ENCODE peak calls at places on chromosome 12, in five cellular contexts. One of them, this sample, is unnamed.

GRCh38 chr12:116381240-116381743 is 103.8 kb upstream of the MED13L start:
- DNase-seq in HepG2: no peak
- DNase-seq in K562: no peak
- DNase-seq in HCT116: no peak
- DNase-seq in H1: no peak
- DNase-seq in this sample: no peak

GRCh38 chr12:30754383-30754749 is 385 bp downstream of the CAPRIN2 start:
- DNase-seq in K562: no peak
- DNase-seq in HepG2: no peak
- DNase-seq in H1: no peak
- DNase-seq in HCT116: no peak
- DNase-seq in this sample: no peak

GRCh38 chr12:106583578-106584103 is 837 bp downstream of the RFX4 start:
- DNase-seq in H1: no peak
- DNase-seq in K562: no peak
- DNase-seq in HepG2: no peak
- DNase-seq in HCT116: no peak
- DNase-seq in this sample: no peak

GRCh38 chr12:124125472-124125871 is 152.5 kb downstream of the ZNF664 start:
- DNase-seq in H1: no peak
- DNase-seq in HCT116: no peak
- DNase-seq in K562: no peak
- DNase-seq in HepG2: no peak
- DNase-seq in this sample: no peak

GRCh38 chr12:49051373-49051764 is 9.2 kb downstream of the KMT2D start:
- DNase-seq in K562: no peak
- DNase-seq in HepG2: no peak
- DNase-seq in H1: no peak
- DNase-seq in HCT116: no peak
- DNase-seq in this sample: no peak

GRCh38 chr12:63965936-63966602 is 121.6 kb downstream of the SRGAP1 start:
- DNase-seq in H1: no peak
- DNase-seq in HCT116: no peak
- DNase-seq in K562: no peak
- DNase-seq in HepG2: no peak
- DNase-seq in this sample: no peak

GRCh38 chr12:41225179-41225578 is 37.1 kb downstream of the PDZRN4 start:
- DNase-seq in HepG2: no peak
- DNase-seq in K562: no peak
- DNase-seq in H1: no peak
- DNase-seq in HCT116: no peak
- DNase-seq in this sample: no peak

GRCh38 chr12:65334534-65334933 is 56.1 kb downstream of the MSRB3 start:
- DNase-seq in HepG2: no peak
- DNase-seq in K562: no peak
- DNase-seq in HCT116: no peak
- DNase-seq in H1: no peak
- DNase-seq in this sample: no peak

GRCh38 chr12:51023625-51024395 is 2.4 kb downstream of the SLC11A2 start:
- DNase-seq in HCT116: no peak
- DNase-seq in K562: peak
- DNase-seq in H1: no peak
- DNase-seq in HepG2: peak
- DNase-seq in this sample: no peak

GRCh38 chr12:44626883-44627282 is 249.2 kb downstream of the NELL2 start:
- DNase-seq in HCT116: no peak
- DNase-seq in K562: no peak
- DNase-seq in HepG2: no peak
- DNase-seq in H1: no peak
- DNase-seq in this sample: no peak

GRCh38 chr12:117277875-117278274 is 83.6 kb downstream of the NOS1 start:
- DNase-seq in HCT116: no peak
- DNase-seq in K562: no peak
- DNase-seq in H1: no peak
- DNase-seq in HepG2: no peak
- DNase-seq in this sample: no peak

GRCh38 chr12:131129839-131130238 is 176.1 kb downstream of the ADGRD1 start:
- DNase-seq in HCT116: no peak
- DNase-seq in HepG2: no peak
- DNase-seq in H1: no peak
- DNase-seq in K562: no peak
- DNase-seq in this sample: no peak

GRCh38 chr12:26961803-26962202 is 23.5 kb downstream of the FGFR1OP2 start:
- DNase-seq in HepG2: no peak
- DNase-seq in K562: no peak
- DNase-seq in H1: no peak
- DNase-seq in HCT116: no peak
- DNase-seq in this sample: no peak

GRCh38 chr12:126636798-126637197 is 1571.6 kb downstream of the AACS start:
- DNase-seq in HCT116: no peak
- DNase-seq in H1: no peak
- DNase-seq in K562: no peak
- DNase-seq in HepG2: no peak
- DNase-seq in this sample: no peak

GRCh38 chr12:93142881-93143280 is 213.8 kb upstream of the EEA1 start:
- DNase-seq in HCT116: no peak
- DNase-seq in HepG2: no peak
- DNase-seq in K562: no peak
- DNase-seq in H1: no peak
- DNase-seq in this sample: no peak

GRCh38 chr12:14841761-14842160 is 1.6 kb downstream of the ART4 start:
- DNase-seq in HepG2: peak
- DNase-seq in K562: no peak
- DNase-seq in H1: no peak
- DNase-seq in HCT116: no peak
- DNase-seq in this sample: peak

GRCh38 chr12:67533159-67533558 is 115.4 kb upstream of the DYRK2 start:
- DNase-seq in H1: no peak
- DNase-seq in K562: no peak
- DNase-seq in HCT116: no peak
- DNase-seq in HepG2: no peak
- DNase-seq in this sample: no peak

GRCh38 chr12:125528300-125528699 is 463.1 kb downstream of the AACS start:
- DNase-seq in HCT116: no peak
- DNase-seq in H1: no peak
- DNase-seq in HepG2: no peak
- DNase-seq in K562: no peak
- DNase-seq in this sample: no peak

GRCh38 chr12:571795-572531 is 91.3 kb downstream of the NINJ2 start:
- DNase-seq in HCT116: peak
- DNase-seq in K562: no peak
- DNase-seq in H1: no peak
- DNase-seq in HepG2: peak
- DNase-seq in this sample: no peak

GRCh38 chr12:25903603-25904245 is 54.8 kb upstream of the RASSF8 start:
- DNase-seq in K562: no peak
- DNase-seq in HepG2: no peak
- DNase-seq in HCT116: no peak
- DNase-seq in H1: no peak
- DNase-seq in this sample: no peak

GRCh38 chr12:68608191-68608590 is 2.5 kb upstream of the RAP1B start:
- DNase-seq in K562: no peak
- DNase-seq in HepG2: no peak
- DNase-seq in H1: no peak
- DNase-seq in HCT116: no peak
- DNase-seq in this sample: no peak

GRCh38 chr12:46459111-46459510 is 86.5 kb upstream of the SLC38A2 start:
- DNase-seq in HepG2: no peak
- DNase-seq in K562: no peak
- DNase-seq in HCT116: no peak
- DNase-seq in H1: no peak
- DNase-seq in this sample: peak

GRCh38 chr12:104951759-104952509 is 6.2 kb downstream of the SLC41A2 start:
- DNase-seq in HepG2: no peak
- DNase-seq in HCT116: no peak
- DNase-seq in K562: no peak
- DNase-seq in H1: no peak
- DNase-seq in this sample: no peak

GRCh38 chr12:23895792-23896218 is 53.7 kb downstream of the SOX5 start:
- DNase-seq in HCT116: no peak
- DNase-seq in K562: no peak
- DNase-seq in H1: peak
- DNase-seq in HepG2: no peak
- DNase-seq in this sample: peak

GRCh38 chr12:128267651-128268347 is 829 bp downstream of the TMEM132C start:
- DNase-seq in H1: no peak
- DNase-seq in K562: no peak
- DNase-seq in HepG2: no peak
- DNase-seq in HCT116: no peak
- DNase-seq in this sample: no peak

GRCh38 chr12:120366341-120366705 is 2.6 kb downstream of the MSI1 start:
- DNase-seq in K562: no peak
- DNase-seq in HCT116: no peak
- DNase-seq in H1: no peak
- DNase-seq in HepG2: no peak
- DNase-seq in this sample: no peak

GRCh38 chr12:12240671-12241345 is 26.0 kb downstream of the LRP6 start:
- DNase-seq in HepG2: peak
- DNase-seq in K562: no peak
- DNase-seq in HCT116: no peak
- DNase-seq in H1: no peak
- DNase-seq in this sample: no peak

GRCh38 chr12:16198884-16199283 is 78.6 kb downstream of the SLC15A5 start:
- DNase-seq in H1: no peak
- DNase-seq in K562: peak
- DNase-seq in HCT116: no peak
- DNase-seq in HepG2: no peak
- DNase-seq in this sample: no peak

GRCh38 chr12:25529738-25530137 is 23.3 kb downstream of the LMNTD1 start:
- DNase-seq in H1: no peak
- DNase-seq in K562: no peak
- DNase-seq in HCT116: no peak
- DNase-seq in HepG2: no peak
- DNase-seq in this sample: no peak

GRCh38 chr12:119459481-119459880 is 125.0 kb downstream of the CCDC60 start:
- DNase-seq in HepG2: no peak
- DNase-seq in H1: no peak
- DNase-seq in HCT116: no peak
- DNase-seq in K562: no peak
- DNase-seq in this sample: no peak

GRCh38 chr12:76542908-76543307 is 16.7 kb downstream of the OSBPL8 start:
- DNase-seq in HCT116: no peak
- DNase-seq in K562: no peak
- DNase-seq in HepG2: no peak
- DNase-seq in H1: no peak
- DNase-seq in this sample: no peak

GRCh38 chr12:53324113-53324778 is 2.8 kb upstream of the AAAS start:
- DNase-seq in HepG2: no peak
- DNase-seq in HCT116: no peak
- DNase-seq in H1: no peak
- DNase-seq in K562: peak
- DNase-seq in this sample: no peak

GRCh38 chr12:57753938-57754337 is 965 bp upstream of the MARCHF9 start:
- DNase-seq in HCT116: no peak
- DNase-seq in K562: peak
- DNase-seq in HepG2: no peak
- DNase-seq in H1: no peak
- DNase-seq in this sample: no peak

GRCh38 chr12:57754411-57755193 is at the start of gene MARCHF9:
- DNase-seq in K562: peak
- DNase-seq in HepG2: no peak
- DNase-seq in H1: no peak
- DNase-seq in HCT116: no peak
- DNase-seq in this sample: no peak

GRCh38 chr12:57755454-57756372 is 810 bp downstream of the MARCHF9 start:
- DNase-seq in HCT116: no peak
- DNase-seq in K562: peak
- DNase-seq in HepG2: no peak
- DNase-seq in H1: no peak
- DNase-seq in this sample: no peak

GRCh38 chr12:57756406-57757341 is 1.8 kb downstream of the MARCHF9 start:
- DNase-seq in HepG2: no peak
- DNase-seq in K562: peak
- DNase-seq in HCT116: no peak
- DNase-seq in H1: no peak
- DNase-seq in this sample: no peak

DNA sequence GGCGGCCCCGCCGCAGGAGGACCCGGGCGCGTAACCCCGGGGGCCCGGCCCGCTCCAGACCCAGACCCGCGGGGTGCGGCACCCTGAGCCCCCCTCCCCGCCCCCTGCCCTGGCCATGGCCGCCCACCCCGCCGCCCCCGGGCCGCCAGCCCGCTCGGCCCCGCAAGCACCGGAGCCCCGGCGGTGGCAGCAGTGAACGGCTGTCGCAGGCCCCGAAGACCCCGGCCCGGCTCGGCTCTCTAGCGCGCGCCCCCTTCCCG is 221 bp downstream of the MARCHF9 start:
- DNase-seq in HepG2: no peak
- DNase-seq in H1: no peak
- DNase-seq in K562: no peak
- DNase-seq in HCT116: no peak
- DNase-seq in this sample: no peak
- H3K9ac ChIP-seq in HepG2: peak
- H3K9ac ChIP-seq in H1: no peak
- H3K9ac ChIP-seq in K562: peak
- H3K9ac ChIP-seq in HCT116: peak
- H3K9ac ChIP-seq in this sample: no peak

GRCh38 chr12:56723889-56724659 is 1.0 kb downstream of the NACA start:
- DNase-seq in HepG2: peak
- DNase-seq in H1: no peak
- DNase-seq in HCT116: no peak
- DNase-seq in K562: peak
- DNase-seq in this sample: no peak
- TF ChIP-seq ZNF274 in HepG2: no peak
- TF ChIP-seq ZNF274 in H1: no peak
- TF ChIP-seq ZNF274 in HCT116: no peak
- TF ChIP-seq ZNF274 in K562: no peak
- TF ChIP-seq ZNF274 in this sample: no peak

GRCh38 chr12:52229836-52230343 is 3.2 kb upstream of the KRT7 start:
- DNase-seq in HCT116: no peak
- DNase-seq in K562: no peak
- DNase-seq in HepG2: no peak
- DNase-seq in H1: no peak
- DNase-seq in this sample: no peak
- H3K9ac ChIP-seq in HCT116: peak
- H3K9ac ChIP-seq in K562: no peak
- H3K9ac ChIP-seq in HepG2: no peak
- H3K9ac ChIP-seq in H1: no peak
- H3K9ac ChIP-seq in this sample: no peak

DNA sequence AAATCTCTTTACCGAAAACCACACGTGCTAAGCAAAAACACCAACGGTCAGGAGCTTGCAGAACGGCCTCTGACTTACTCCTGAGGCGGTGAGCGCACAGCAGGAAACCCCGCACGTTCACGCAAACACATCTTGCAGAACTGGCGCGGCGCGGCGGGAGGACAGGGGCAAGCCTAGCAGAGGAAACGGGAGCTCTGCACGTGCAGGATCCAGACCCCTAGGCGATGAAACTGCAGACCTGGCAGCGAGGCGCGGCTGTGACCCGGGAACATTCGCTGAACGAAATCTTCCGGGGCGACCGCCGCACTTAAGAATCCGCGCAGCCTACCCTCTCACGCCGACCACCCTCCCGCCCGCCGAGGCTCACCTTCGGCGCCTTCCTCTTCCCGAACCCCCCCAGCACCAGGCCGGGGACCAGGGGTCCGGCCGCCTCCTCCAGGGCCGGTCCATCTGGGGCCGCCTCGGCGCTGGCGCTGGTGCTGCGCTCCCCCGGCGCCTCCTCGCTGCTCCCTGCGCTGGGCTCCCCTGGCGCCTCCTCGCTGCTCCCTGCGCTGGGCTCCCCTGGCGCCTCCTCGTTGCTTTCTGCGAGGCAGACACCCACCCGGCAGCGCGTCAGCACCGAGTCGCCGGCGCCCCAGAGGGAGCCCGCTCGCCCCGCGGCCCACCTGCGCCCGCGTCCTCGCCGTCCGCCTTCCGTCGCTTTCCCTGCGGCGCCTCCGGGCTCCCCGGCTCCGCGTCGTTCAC is 619 bp downstream of the DDX51 start:
- DNase-seq in H1: no peak
- DNase-seq in K562: peak
- DNase-seq in HCT116: no peak
- DNase-seq in HepG2: no peak
- DNase-seq in this sample: no peak
- TF ChIP-seq ZNF274 in H1: no peak
- TF ChIP-seq ZNF274 in K562: no peak
- TF ChIP-seq ZNF274 in HCT116: no peak
- TF ChIP-seq ZNF274 in HepG2: no peak
- TF ChIP-seq ZNF274 in this sample: no peak

This sample was measured in NT2/D1.